ENCODE peak calls at places on chromosomes 1 and 21, in eight cellular contexts. M is AG04450; P is CD4-positive, alpha-beta memory T cell; D is astrocyte of the cerebellum; T is ovary; S is SK-N-SH; N is uterus; Z is CD8-positive, alpha-beta memory T cell. K is an unnamed sample.

GRCh38 chr1:178127482-178127881 is 33.6 kb downstream of the RASAL2 start:
- DNase-seq in M (no peak), P (no peak), D (no peak), T (no peak), S (no peak), N (no peak), Z (no peak), K (no peak)

GRCh38 chr21:46171585-46171984 is 12.7 kb downstream of the SPATC1L start:
- DNase-seq in M (no peak), P (no peak), D (no peak), T (no peak), S (no peak), N (no peak), Z (no peak), K (no peak)

GRCh38 chr1:47871799-47872353 is 125.3 kb downstream of the TRABD2B start:
- DNase-seq in M (no peak), P (no peak), D (no peak), T (no peak), S (no peak), N (no peak), Z (no peak), K (no peak)

GRCh38 chr1:6412896-6413295 is 6.8 kb downstream of the HES2 start:
- DNase-seq in M (no peak), P (no peak), D (no peak), T (no peak), S (no peak), N (no peak), Z (no peak), K (no peak)

GRCh38 chr1:15836772-15837669 is 10.5 kb upstream of the SPEN start:
- DNase-seq in M (no peak), P (peak), D (no peak), T (peak), S (no peak), N (peak), Z (peak), K (no peak)

GRCh38 chr1:44803312-44804095 is 3.3 kb downstream of the PLK3 start:
- DNase-seq in M (no peak), P (peak), D (no peak), T (peak), S (no peak), N (peak), Z (no peak), K (no peak)

GRCh38 chr1:85330206-85330605 is 53.8 kb upstream of the BCL10 start:
- DNase-seq in M (peak), P (no peak), D (peak), T (no peak), S (no peak), N (no peak), Z (no peak), K (no peak)

GRCh38 chr1:24318238-24318987 is 744 bp upstream of the GRHL3 start:
- DNase-seq in M (peak), P (no peak), D (peak), T (no peak), S (peak), N (no peak), Z (no peak), K (no peak)

GRCh38 chr1:67429011-67429527 is 1.1 kb downstream of the SERBP1 start:
- DNase-seq in M (no peak), P (peak), D (no peak), T (no peak), S (peak), N (no peak), Z (peak), K (no peak)

GRCh38 chr1:46522184-46522968 is 29.1 kb downstream of the KNCN start:
- DNase-seq in M (no peak), P (no peak), D (peak), T (no peak), S (no peak), N (peak), Z (no peak), K (no peak)

GRCh38 chr1:76759950-76760349 is 107.3 kb upstream of the ST6GALNAC5 start:
- DNase-seq in M (no peak), P (no peak), D (no peak), T (no peak), S (peak), N (no peak), Z (no peak), K (peak)

GRCh38 chr1:36964830-36965229 is 69.5 kb downstream of the GRIK3 start:
- DNase-seq in M (no peak), P (no peak), D (no peak), T (no peak), S (no peak), N (no peak), Z (no peak), K (no peak)

GRCh38 chr1:16026723-16027484 is 5.1 kb downstream of the CLCNKA start:
- DNase-seq in M (no peak), P (peak), D (no peak), T (peak), S (peak), N (peak), Z (no peak), K (no peak)

GRCh38 chr1:41361028-41361494 is at the start of gene FOXO6:
- DNase-seq in M (peak), P (peak), D (peak), T (peak), S (peak), N (peak), Z (peak), K (peak)

GRCh38 chr1:10108948-10109347 is 76.2 kb downstream of the UBE4B start:
- DNase-seq in M (no peak), P (no peak), D (no peak), T (no peak), S (no peak), N (no peak), Z (no peak), K (no peak)

GRCh38 chr1:29767769-29768425 is 531.6 kb downstream of the PTPRU start:
- DNase-seq in M (no peak), P (no peak), D (no peak), T (no peak), S (no peak), N (no peak), Z (no peak), K (no peak)

GRCh38 chr1:81702903-81703302 is 97.8 kb upstream of the ADGRL2 start:
- DNase-seq in M (peak), P (no peak), D (peak), T (no peak), S (no peak), N (no peak), Z (no peak), K (no peak)

GRCh38 chr1:53327183-53327941 is 508 bp downstream of the LRP8 start:
- DNase-seq in M (no peak), P (peak), D (no peak), T (peak), S (peak), N (peak), Z (peak), K (peak)

DNA sequence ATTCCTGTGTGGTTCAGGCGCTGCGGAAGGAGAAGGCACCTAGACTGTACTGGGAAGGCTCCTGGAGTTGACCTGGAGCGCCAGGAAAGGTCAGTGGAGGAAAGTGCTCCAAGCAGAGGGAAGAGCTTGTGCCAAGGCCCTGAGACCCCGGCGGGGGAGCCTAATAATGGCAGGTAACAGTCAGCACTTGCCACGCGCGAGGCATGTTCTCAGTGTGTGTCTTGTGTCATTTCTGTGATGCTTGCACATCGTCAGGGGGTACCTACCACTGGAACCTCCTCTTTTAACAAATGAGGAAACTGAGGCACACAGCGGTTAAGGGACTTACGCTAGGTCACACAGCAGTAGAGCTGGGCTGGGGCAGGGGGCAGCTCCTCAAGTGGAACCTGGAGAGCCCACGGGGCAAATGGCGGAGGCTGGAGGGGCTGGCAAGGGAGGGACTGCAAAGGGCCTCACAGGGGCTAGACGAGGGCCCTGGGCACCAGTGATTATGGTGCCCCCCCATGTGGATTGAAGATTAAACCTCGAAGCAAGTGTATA is 976 bp upstream of the BMP8B start:
- DNase-seq in M (no peak), P (no peak), D (no peak), T (no peak), S (no peak), N (no peak), Z (no peak), K (no peak)
- H3K4me3 ChIP-seq in M (no peak), P (peak), D (no peak), T (peak), S (peak), N (no peak), Z (peak), K (peak)

GRCh38 chr1:173417563-173417962 is 59.6 kb upstream of the PRDX6 start:
- DNase-seq in M (no peak), P (no peak), D (no peak), T (no peak), S (no peak), N (no peak), Z (no peak), K (no peak)

GRCh38 chr1:173420330-173420806 is 56.8 kb upstream of the PRDX6 start:
- DNase-seq in M (peak), P (peak), D (peak), T (peak), S (peak), N (peak), Z (peak), K (peak)

GRCh38 chr1:173415490-173415889 is 61.6 kb upstream of the PRDX6 start:
- DNase-seq in M (no peak), P (no peak), D (no peak), T (no peak), S (no peak), N (no peak), Z (no peak), K (no peak)

GRCh38 chr1:173416034-173416433 is 61.1 kb upstream of the PRDX6 start:
- DNase-seq in M (no peak), P (no peak), D (no peak), T (no peak), S (no peak), N (no peak), Z (no peak), K (no peak)

GRCh38 chr1:173418107-173418985 is 58.8 kb upstream of the PRDX6 start:
- DNase-seq in M (no peak), P (no peak), D (peak), T (no peak), S (no peak), N (no peak), Z (no peak), K (no peak)
- H3K4me3 ChIP-seq in M (no peak), P (no peak), D (no peak), T (no peak), S (no peak), N (no peak), Z (no peak), K (no peak)

GRCh38 chr1:215875236-215875635 is 308.1 kb downstream of the KCTD3 start:
- DNase-seq in M (no peak), P (no peak), D (no peak), T (no peak), S (no peak), N (no peak), Z (no peak), K (no peak)
- H3K4me3 ChIP-seq in M (no peak), P (no peak), D (no peak), T (no peak), S (no peak), N (no peak), Z (no peak), K (no peak)

DNA sequence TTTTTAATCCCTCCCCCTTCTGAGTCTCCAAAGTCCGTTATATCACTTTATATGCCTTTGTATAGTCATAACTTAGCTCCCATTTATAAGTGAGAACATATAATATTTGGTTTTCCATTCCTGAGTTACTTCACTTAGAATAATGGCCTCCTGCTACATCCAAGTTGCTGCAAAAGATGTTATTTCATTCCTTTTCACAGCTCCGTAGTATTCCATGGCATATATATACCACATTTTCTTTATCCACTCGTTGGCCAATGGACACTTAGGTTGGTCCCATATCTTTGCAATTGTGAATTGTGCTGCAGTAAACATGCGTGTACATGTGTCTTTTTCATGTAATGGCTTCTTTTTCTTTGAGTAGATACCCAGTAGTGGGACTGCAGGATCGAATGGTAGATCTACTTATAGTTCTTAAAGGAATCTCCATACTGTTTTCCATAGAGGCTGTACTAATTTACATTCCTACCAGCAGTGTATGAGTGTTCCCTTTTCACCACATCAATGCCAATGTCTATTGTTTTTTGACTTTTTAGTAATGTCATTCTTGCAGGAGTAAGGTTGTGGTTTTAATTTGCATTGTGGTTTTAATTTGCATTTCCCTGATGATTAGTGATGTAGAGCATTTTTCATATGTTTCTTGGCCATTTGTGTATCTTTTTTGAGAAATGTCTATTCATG is 12.3 kb downstream of the MAN1C1 start:
- DNase-seq in M (no peak), P (no peak), D (no peak), T (no peak), S (no peak), N (no peak), Z (no peak), K (no peak)
- H3K4me3 ChIP-seq in M (no peak), P (no peak), D (no peak), T (no peak), S (no peak), N (no peak), Z (no peak), K (no peak)

DNA sequence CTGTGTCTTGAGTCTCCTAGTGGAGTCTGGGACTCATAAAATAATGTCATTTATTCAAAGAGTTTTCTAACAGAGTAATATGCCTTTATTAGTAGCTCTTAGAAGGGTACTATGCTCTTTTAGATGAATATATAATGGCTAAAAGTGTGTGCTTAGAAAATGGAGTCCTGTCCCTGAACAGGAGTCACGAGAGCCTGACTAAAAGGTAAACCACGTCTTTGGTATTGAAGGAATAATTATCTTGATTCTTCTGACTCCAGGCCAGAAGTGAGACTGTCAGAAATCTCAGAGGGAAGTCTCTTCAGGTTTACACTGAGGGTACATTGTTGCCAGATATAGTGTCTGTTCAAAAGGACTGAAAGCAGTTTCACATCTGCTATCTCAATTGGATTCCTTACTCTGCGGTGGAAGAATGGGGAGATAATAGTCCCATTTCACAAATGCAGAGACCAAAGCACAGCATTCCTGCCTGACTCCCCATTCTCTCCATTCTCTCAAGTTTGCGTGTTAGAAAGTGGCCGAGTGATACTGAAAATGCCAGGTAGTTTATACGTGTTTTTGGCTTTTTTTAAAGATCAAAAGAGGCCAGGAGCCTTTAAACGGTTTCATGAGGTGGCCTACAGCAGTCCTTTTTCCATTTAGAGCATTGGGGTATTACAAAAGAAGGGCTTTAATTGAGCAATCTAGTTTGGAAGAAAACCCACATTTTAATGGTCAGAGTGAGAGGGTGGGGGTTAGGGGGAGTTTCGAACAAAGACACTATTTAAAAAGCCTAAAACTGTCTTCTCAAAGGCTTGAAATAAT is 176.6 kb downstream of the VPS13D start:
- DNase-seq in M (no peak), P (no peak), D (no peak), T (no peak), S (no peak), N (no peak), Z (no peak), K (no peak)
- H3K4me3 ChIP-seq in M (no peak), P (no peak), D (no peak), T (no peak), S (no peak), N (no peak), Z (no peak), K (no peak)

GRCh38 chr1:223887724-223888428 is 42.1 kb upstream of the TP53BP2 start:
- DNase-seq in M (peak), P (no peak), D (peak), T (peak), S (no peak), N (peak), Z (no peak), K (no peak)
- H3K4me3 ChIP-seq in M (peak), P (no peak), D (no peak), T (no peak), S (peak), N (no peak), Z (no peak), K (no peak)

GRCh38 chr1:200894712-200895447 is at the start of gene INAVA:
- DNase-seq in M (no peak), P (no peak), D (no peak), T (no peak), S (no peak), N (no peak), Z (no peak), K (no peak)
- H3K4me3 ChIP-seq in M (no peak), P (no peak), D (no peak), T (peak), S (no peak), N (no peak), Z (no peak), K (no peak)

DNA sequence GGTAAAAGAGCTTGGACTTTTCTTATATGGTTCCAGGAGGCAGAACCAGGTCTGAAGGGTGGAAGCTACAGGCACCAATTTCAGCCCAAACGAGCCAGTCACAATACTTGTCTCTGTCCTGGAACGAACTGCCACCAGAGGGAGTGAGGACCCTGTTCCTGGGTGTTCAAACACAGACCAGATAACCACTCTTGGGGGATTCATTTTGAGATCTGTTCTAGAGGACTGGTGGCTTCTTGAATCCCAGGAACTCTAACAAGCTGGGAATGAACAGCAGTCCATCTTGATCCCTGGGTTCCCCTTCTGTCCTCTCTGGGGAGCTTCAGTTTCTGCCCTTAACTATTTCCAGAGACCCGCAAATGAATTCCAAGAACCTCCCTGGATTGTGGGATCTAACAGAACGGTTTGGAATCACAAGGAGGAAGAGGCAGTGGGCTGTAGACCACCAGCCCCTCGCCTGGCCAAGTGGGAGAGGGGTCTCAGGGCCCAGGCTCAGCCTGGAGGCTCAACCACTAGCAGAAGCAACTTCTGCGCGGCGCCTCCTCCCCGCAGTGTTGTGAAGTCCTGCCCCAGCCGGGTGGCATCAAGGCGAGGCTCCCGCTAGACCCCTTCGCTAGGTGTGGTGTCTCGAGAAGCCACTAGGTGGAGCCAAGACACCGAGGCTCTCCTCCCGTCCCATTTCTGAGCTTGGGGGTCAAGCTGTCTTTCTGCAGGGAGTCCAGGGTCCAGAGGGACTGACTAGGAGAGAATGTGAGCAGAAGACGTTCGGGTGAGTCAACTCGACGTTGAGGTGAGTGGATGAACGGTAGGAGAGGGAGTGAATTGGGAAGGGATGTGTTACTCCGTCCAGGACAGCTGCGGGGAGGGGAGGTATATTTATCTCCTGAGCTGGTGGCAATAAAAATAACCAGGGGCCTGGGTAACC is 12.1 kb upstream of the NES start:
- DNase-seq in M (peak), P (peak), D (peak), T (peak), S (peak), N (peak), Z (peak), K (peak)
- H3K4me3 ChIP-seq in M (peak), P (no peak), D (peak), T (no peak), S (peak), N (no peak), Z (no peak), K (peak)

GRCh38 chr1:158199840-158200239 is 19.1 kb downstream of the CD1D start:
- DNase-seq in M (no peak), P (no peak), D (no peak), T (no peak), S (no peak), N (no peak), Z (no peak), K (peak)
- H3K4me3 ChIP-seq in M (no peak), P (no peak), D (no peak), T (no peak), S (no peak), N (no peak), Z (no peak), K (no peak)

GRCh38 chr1:229894535-229894934 is 172.5 kb upstream of the GALNT2 start:
- DNase-seq in M (no peak), P (no peak), D (no peak), T (no peak), S (no peak), N (no peak), Z (no peak), K (no peak)
- H3K4me3 ChIP-seq in M (no peak), P (no peak), D (no peak), T (no peak), S (no peak), N (no peak), Z (no peak), K (no peak)